ENCODE peak calls at places on chromosomes 2 and 18, in ten cellular contexts. One of them, this sample, is unnamed.

GRCh38 chr2:219018726-219019125 is 22.6 kb downstream of the CFAP65 start:
- DNase-seq in OCI-LY7: no peak
- DNase-seq in SHP77: no peak
- DNase-seq in stimulated activated naive CD4-positive, alpha-beta T cell: no peak
- DNase-seq in activated T-helper 1 cell treated with anti-CD3 and anti-CD28 coated beads, Interleukin-2, amount 50 U/mL, for 16 hours: no peak
- DNase-seq in Panc1: no peak
- DNase-seq in heart left ventricle: no peak
- DNase-seq in stimulated activated CD8-positive, alpha-beta memory T cell treated with anti-CD3 and anti-CD28 coated beads, Interleukin-12 subunit alpha, Interleukin-12 subunit beta, amount 100 ng/mL, for 4 hours: no peak
- DNase-seq in AG04449: no peak
- DNase-seq in GM06990: no peak
- DNase-seq in this sample: no peak

GRCh38 chr2:44186800-44187199 is 18.1 kb downstream of the PPM1B start:
- DNase-seq in OCI-LY7: no peak
- DNase-seq in SHP77: no peak
- DNase-seq in stimulated activated naive CD4-positive, alpha-beta T cell: no peak
- DNase-seq in activated T-helper 1 cell treated with anti-CD3 and anti-CD28 coated beads, Interleukin-2, amount 50 U/mL, for 16 hours: no peak
- DNase-seq in Panc1: no peak
- DNase-seq in heart left ventricle: no peak
- DNase-seq in stimulated activated CD8-positive, alpha-beta memory T cell treated with anti-CD3 and anti-CD28 coated beads, Interleukin-12 subunit alpha, Interleukin-12 subunit beta, amount 100 ng/mL, for 4 hours: no peak
- DNase-seq in AG04449: no peak
- DNase-seq in GM06990: no peak
- DNase-seq in this sample: no peak

GRCh38 chr2:98253461-98254073 is 92.7 kb upstream of the CNGA3 start:
- DNase-seq in OCI-LY7: no peak
- DNase-seq in SHP77: no peak
- DNase-seq in stimulated activated naive CD4-positive, alpha-beta T cell: no peak
- DNase-seq in activated T-helper 1 cell treated with anti-CD3 and anti-CD28 coated beads, Interleukin-2, amount 50 U/mL, for 16 hours: no peak
- DNase-seq in Panc1: no peak
- DNase-seq in heart left ventricle: no peak
- DNase-seq in stimulated activated CD8-positive, alpha-beta memory T cell treated with anti-CD3 and anti-CD28 coated beads, Interleukin-12 subunit alpha, Interleukin-12 subunit beta, amount 100 ng/mL, for 4 hours: no peak
- DNase-seq in AG04449: no peak
- DNase-seq in GM06990: no peak
- DNase-seq in this sample: no peak

GRCh38 chr2:236745420-236746210 is 176.0 kb downstream of the ACKR3 start:
- DNase-seq in OCI-LY7: no peak
- DNase-seq in SHP77: no peak
- DNase-seq in stimulated activated naive CD4-positive, alpha-beta T cell: no peak
- DNase-seq in activated T-helper 1 cell treated with anti-CD3 and anti-CD28 coated beads, Interleukin-2, amount 50 U/mL, for 16 hours: no peak
- DNase-seq in Panc1: no peak
- DNase-seq in heart left ventricle: no peak
- DNase-seq in stimulated activated CD8-positive, alpha-beta memory T cell treated with anti-CD3 and anti-CD28 coated beads, Interleukin-12 subunit alpha, Interleukin-12 subunit beta, amount 100 ng/mL, for 4 hours: no peak
- DNase-seq in AG04449: peak
- DNase-seq in GM06990: no peak
- DNase-seq in this sample: no peak

GRCh38 chr2:71303849-71304248 is 27.7 kb upstream of the ZNF638 start:
- DNase-seq in OCI-LY7: no peak
- DNase-seq in SHP77: no peak
- DNase-seq in stimulated activated naive CD4-positive, alpha-beta T cell: no peak
- DNase-seq in activated T-helper 1 cell treated with anti-CD3 and anti-CD28 coated beads, Interleukin-2, amount 50 U/mL, for 16 hours: no peak
- DNase-seq in Panc1: no peak
- DNase-seq in heart left ventricle: no peak
- DNase-seq in stimulated activated CD8-positive, alpha-beta memory T cell treated with anti-CD3 and anti-CD28 coated beads, Interleukin-12 subunit alpha, Interleukin-12 subunit beta, amount 100 ng/mL, for 4 hours: no peak
- DNase-seq in AG04449: no peak
- DNase-seq in GM06990: no peak
- DNase-seq in this sample: no peak

GRCh38 chr2:204950695-204951094 is 405.4 kb downstream of the PARD3B start:
- DNase-seq in OCI-LY7: no peak
- DNase-seq in SHP77: no peak
- DNase-seq in stimulated activated naive CD4-positive, alpha-beta T cell: no peak
- DNase-seq in activated T-helper 1 cell treated with anti-CD3 and anti-CD28 coated beads, Interleukin-2, amount 50 U/mL, for 16 hours: no peak
- DNase-seq in Panc1: no peak
- DNase-seq in heart left ventricle: no peak
- DNase-seq in stimulated activated CD8-positive, alpha-beta memory T cell treated with anti-CD3 and anti-CD28 coated beads, Interleukin-12 subunit alpha, Interleukin-12 subunit beta, amount 100 ng/mL, for 4 hours: no peak
- DNase-seq in AG04449: peak
- DNase-seq in GM06990: no peak
- DNase-seq in this sample: no peak

GRCh38 chr2:118588826-118589225 is 258.6 kb downstream of the EN1 start:
- DNase-seq in OCI-LY7: no peak
- DNase-seq in SHP77: no peak
- DNase-seq in stimulated activated naive CD4-positive, alpha-beta T cell: no peak
- DNase-seq in activated T-helper 1 cell treated with anti-CD3 and anti-CD28 coated beads, Interleukin-2, amount 50 U/mL, for 16 hours: no peak
- DNase-seq in Panc1: no peak
- DNase-seq in heart left ventricle: no peak
- DNase-seq in stimulated activated CD8-positive, alpha-beta memory T cell treated with anti-CD3 and anti-CD28 coated beads, Interleukin-12 subunit alpha, Interleukin-12 subunit beta, amount 100 ng/mL, for 4 hours: no peak
- DNase-seq in AG04449: no peak
- DNase-seq in GM06990: no peak
- DNase-seq in this sample: no peak

GRCh38 chr18:27270508-27270907 is 85.4 kb upstream of the CHST9 start:
- DNase-seq in OCI-LY7: no peak
- DNase-seq in SHP77: no peak
- DNase-seq in stimulated activated naive CD4-positive, alpha-beta T cell: no peak
- DNase-seq in activated T-helper 1 cell treated with anti-CD3 and anti-CD28 coated beads, Interleukin-2, amount 50 U/mL, for 16 hours: no peak
- DNase-seq in Panc1: no peak
- DNase-seq in heart left ventricle: no peak
- DNase-seq in stimulated activated CD8-positive, alpha-beta memory T cell treated with anti-CD3 and anti-CD28 coated beads, Interleukin-12 subunit alpha, Interleukin-12 subunit beta, amount 100 ng/mL, for 4 hours: no peak
- DNase-seq in AG04449: no peak
- DNase-seq in GM06990: no peak
- DNase-seq in this sample: no peak

GRCh38 chr18:12031836-12032235 is 50.5 kb downstream of the IMPA2 start:
- DNase-seq in OCI-LY7: no peak
- DNase-seq in SHP77: no peak
- DNase-seq in stimulated activated naive CD4-positive, alpha-beta T cell: no peak
- DNase-seq in activated T-helper 1 cell treated with anti-CD3 and anti-CD28 coated beads, Interleukin-2, amount 50 U/mL, for 16 hours: no peak
- DNase-seq in Panc1: no peak
- DNase-seq in heart left ventricle: peak
- DNase-seq in stimulated activated CD8-positive, alpha-beta memory T cell treated with anti-CD3 and anti-CD28 coated beads, Interleukin-12 subunit alpha, Interleukin-12 subunit beta, amount 100 ng/mL, for 4 hours: no peak
- DNase-seq in AG04449: peak
- DNase-seq in GM06990: no peak
- DNase-seq in this sample: no peak

GRCh38 chr2:35973737-35974132 is 381.8 kb upstream of the CRIM1 start:
- DNase-seq in OCI-LY7: no peak
- DNase-seq in SHP77: no peak
- DNase-seq in stimulated activated naive CD4-positive, alpha-beta T cell: no peak
- DNase-seq in activated T-helper 1 cell treated with anti-CD3 and anti-CD28 coated beads, Interleukin-2, amount 50 U/mL, for 16 hours: no peak
- DNase-seq in Panc1: no peak
- DNase-seq in heart left ventricle: peak
- DNase-seq in stimulated activated CD8-positive, alpha-beta memory T cell treated with anti-CD3 and anti-CD28 coated beads, Interleukin-12 subunit alpha, Interleukin-12 subunit beta, amount 100 ng/mL, for 4 hours: no peak
- DNase-seq in AG04449: no peak
- DNase-seq in GM06990: no peak
- DNase-seq in this sample: no peak

GRCh38 chr2:223943561-223944008 is 1.6 kb downstream of the WDFY1 start:
- DNase-seq in OCI-LY7: no peak
- DNase-seq in SHP77: no peak
- DNase-seq in stimulated activated naive CD4-positive, alpha-beta T cell: no peak
- DNase-seq in activated T-helper 1 cell treated with anti-CD3 and anti-CD28 coated beads, Interleukin-2, amount 50 U/mL, for 16 hours: no peak
- DNase-seq in Panc1: no peak
- DNase-seq in heart left ventricle: peak
- DNase-seq in stimulated activated CD8-positive, alpha-beta memory T cell treated with anti-CD3 and anti-CD28 coated beads, Interleukin-12 subunit alpha, Interleukin-12 subunit beta, amount 100 ng/mL, for 4 hours: no peak
- DNase-seq in AG04449: no peak
- DNase-seq in GM06990: no peak
- DNase-seq in this sample: no peak

GRCh38 chr18:54392621-54393023 is 34.9 kb downstream of the C18orf54 start:
- DNase-seq in OCI-LY7: peak
- DNase-seq in SHP77: peak
- DNase-seq in stimulated activated naive CD4-positive, alpha-beta T cell: peak
- DNase-seq in activated T-helper 1 cell treated with anti-CD3 and anti-CD28 coated beads, Interleukin-2, amount 50 U/mL, for 16 hours: no peak
- DNase-seq in Panc1: peak
- DNase-seq in heart left ventricle: no peak
- DNase-seq in stimulated activated CD8-positive, alpha-beta memory T cell treated with anti-CD3 and anti-CD28 coated beads, Interleukin-12 subunit alpha, Interleukin-12 subunit beta, amount 100 ng/mL, for 4 hours: no peak
- DNase-seq in AG04449: no peak
- DNase-seq in GM06990: peak
- DNase-seq in this sample: no peak

GRCh38 chr2:109182426-109182825 is 53.4 kb downstream of the SH3RF3 start:
- DNase-seq in OCI-LY7: no peak
- DNase-seq in SHP77: no peak
- DNase-seq in stimulated activated naive CD4-positive, alpha-beta T cell: no peak
- DNase-seq in activated T-helper 1 cell treated with anti-CD3 and anti-CD28 coated beads, Interleukin-2, amount 50 U/mL, for 16 hours: no peak
- DNase-seq in Panc1: no peak
- DNase-seq in heart left ventricle: no peak
- DNase-seq in stimulated activated CD8-positive, alpha-beta memory T cell treated with anti-CD3 and anti-CD28 coated beads, Interleukin-12 subunit alpha, Interleukin-12 subunit beta, amount 100 ng/mL, for 4 hours: no peak
- DNase-seq in AG04449: no peak
- DNase-seq in GM06990: no peak
- DNase-seq in this sample: no peak

GRCh38 chr18:10388380-10388779 is 66.1 kb upstream of the APCDD1 start:
- DNase-seq in OCI-LY7: no peak
- DNase-seq in SHP77: no peak
- DNase-seq in stimulated activated naive CD4-positive, alpha-beta T cell: no peak
- DNase-seq in activated T-helper 1 cell treated with anti-CD3 and anti-CD28 coated beads, Interleukin-2, amount 50 U/mL, for 16 hours: no peak
- DNase-seq in Panc1: no peak
- DNase-seq in heart left ventricle: no peak
- DNase-seq in stimulated activated CD8-positive, alpha-beta memory T cell treated with anti-CD3 and anti-CD28 coated beads, Interleukin-12 subunit alpha, Interleukin-12 subunit beta, amount 100 ng/mL, for 4 hours: no peak
- DNase-seq in AG04449: no peak
- DNase-seq in GM06990: no peak
- DNase-seq in this sample: no peak

GRCh38 chr2:170550501-170550900 is 164.6 kb upstream of the SP5 start:
- DNase-seq in OCI-LY7: no peak
- DNase-seq in SHP77: no peak
- DNase-seq in stimulated activated naive CD4-positive, alpha-beta T cell: no peak
- DNase-seq in activated T-helper 1 cell treated with anti-CD3 and anti-CD28 coated beads, Interleukin-2, amount 50 U/mL, for 16 hours: no peak
- DNase-seq in Panc1: no peak
- DNase-seq in heart left ventricle: no peak
- DNase-seq in stimulated activated CD8-positive, alpha-beta memory T cell treated with anti-CD3 and anti-CD28 coated beads, Interleukin-12 subunit alpha, Interleukin-12 subunit beta, amount 100 ng/mL, for 4 hours: no peak
- DNase-seq in AG04449: no peak
- DNase-seq in GM06990: no peak
- DNase-seq in this sample: no peak

GRCh38 chr2:134327367-134327766 is 73.5 kb downstream of the MGAT5 start:
- DNase-seq in OCI-LY7: no peak
- DNase-seq in SHP77: no peak
- DNase-seq in stimulated activated naive CD4-positive, alpha-beta T cell: no peak
- DNase-seq in activated T-helper 1 cell treated with anti-CD3 and anti-CD28 coated beads, Interleukin-2, amount 50 U/mL, for 16 hours: no peak
- DNase-seq in Panc1: no peak
- DNase-seq in heart left ventricle: no peak
- DNase-seq in stimulated activated CD8-positive, alpha-beta memory T cell treated with anti-CD3 and anti-CD28 coated beads, Interleukin-12 subunit alpha, Interleukin-12 subunit beta, amount 100 ng/mL, for 4 hours: no peak
- DNase-seq in AG04449: no peak
- DNase-seq in GM06990: no peak
- DNase-seq in this sample: no peak

GRCh38 chr2:112938904-112939303 is 27.9 kb downstream of the IL37 start:
- DNase-seq in OCI-LY7: no peak
- DNase-seq in SHP77: no peak
- DNase-seq in stimulated activated naive CD4-positive, alpha-beta T cell: no peak
- DNase-seq in activated T-helper 1 cell treated with anti-CD3 and anti-CD28 coated beads, Interleukin-2, amount 50 U/mL, for 16 hours: no peak
- DNase-seq in Panc1: no peak
- DNase-seq in heart left ventricle: no peak
- DNase-seq in stimulated activated CD8-positive, alpha-beta memory T cell treated with anti-CD3 and anti-CD28 coated beads, Interleukin-12 subunit alpha, Interleukin-12 subunit beta, amount 100 ng/mL, for 4 hours: no peak
- DNase-seq in AG04449: no peak
- DNase-seq in GM06990: no peak
- DNase-seq in this sample: no peak

GRCh38 chr18:64679121-64679520 is 530.2 kb upstream of the LINC00305 start:
- DNase-seq in OCI-LY7: no peak
- DNase-seq in SHP77: no peak
- DNase-seq in stimulated activated naive CD4-positive, alpha-beta T cell: no peak
- DNase-seq in activated T-helper 1 cell treated with anti-CD3 and anti-CD28 coated beads, Interleukin-2, amount 50 U/mL, for 16 hours: no peak
- DNase-seq in Panc1: no peak
- DNase-seq in heart left ventricle: no peak
- DNase-seq in stimulated activated CD8-positive, alpha-beta memory T cell treated with anti-CD3 and anti-CD28 coated beads, Interleukin-12 subunit alpha, Interleukin-12 subunit beta, amount 100 ng/mL, for 4 hours: no peak
- DNase-seq in AG04449: no peak
- DNase-seq in GM06990: no peak
- DNase-seq in this sample: no peak

GRCh38 chr2:168691221-168691620 is 111.2 kb upstream of the NOSTRIN start:
- DNase-seq in OCI-LY7: no peak
- DNase-seq in SHP77: no peak
- DNase-seq in stimulated activated naive CD4-positive, alpha-beta T cell: no peak
- DNase-seq in activated T-helper 1 cell treated with anti-CD3 and anti-CD28 coated beads, Interleukin-2, amount 50 U/mL, for 16 hours: no peak
- DNase-seq in Panc1: no peak
- DNase-seq in heart left ventricle: no peak
- DNase-seq in stimulated activated CD8-positive, alpha-beta memory T cell treated with anti-CD3 and anti-CD28 coated beads, Interleukin-12 subunit alpha, Interleukin-12 subunit beta, amount 100 ng/mL, for 4 hours: no peak
- DNase-seq in AG04449: no peak
- DNase-seq in GM06990: no peak
- DNase-seq in this sample: no peak

GRCh38 chr18:79917351-79918088 is 33.9 kb downstream of the SLC66A2 start:
- DNase-seq in OCI-LY7: no peak
- DNase-seq in SHP77: no peak
- DNase-seq in stimulated activated naive CD4-positive, alpha-beta T cell: no peak
- DNase-seq in activated T-helper 1 cell treated with anti-CD3 and anti-CD28 coated beads, Interleukin-2, amount 50 U/mL, for 16 hours: no peak
- DNase-seq in Panc1: no peak
- DNase-seq in heart left ventricle: no peak
- DNase-seq in stimulated activated CD8-positive, alpha-beta memory T cell treated with anti-CD3 and anti-CD28 coated beads, Interleukin-12 subunit alpha, Interleukin-12 subunit beta, amount 100 ng/mL, for 4 hours: no peak
- DNase-seq in AG04449: no peak
- DNase-seq in GM06990: no peak
- DNase-seq in this sample: no peak

GRCh38 chr2:200319587-200320337 is 13.3 kb downstream of the SPATS2L start:
- DNase-seq in OCI-LY7: no peak
- DNase-seq in SHP77: no peak
- DNase-seq in stimulated activated naive CD4-positive, alpha-beta T cell: no peak
- DNase-seq in activated T-helper 1 cell treated with anti-CD3 and anti-CD28 coated beads, Interleukin-2, amount 50 U/mL, for 16 hours: no peak
- DNase-seq in Panc1: no peak
- DNase-seq in heart left ventricle: no peak
- DNase-seq in stimulated activated CD8-positive, alpha-beta memory T cell treated with anti-CD3 and anti-CD28 coated beads, Interleukin-12 subunit alpha, Interleukin-12 subunit beta, amount 100 ng/mL, for 4 hours: no peak
- DNase-seq in AG04449: no peak
- DNase-seq in GM06990: no peak
- DNase-seq in this sample: no peak

GRCh38 chr2:144535300-144535699 is 15.4 kb upstream of the ZEB2 start:
- DNase-seq in OCI-LY7: no peak
- DNase-seq in SHP77: no peak
- DNase-seq in stimulated activated naive CD4-positive, alpha-beta T cell: no peak
- DNase-seq in activated T-helper 1 cell treated with anti-CD3 and anti-CD28 coated beads, Interleukin-2, amount 50 U/mL, for 16 hours: no peak
- DNase-seq in Panc1: no peak
- DNase-seq in heart left ventricle: no peak
- DNase-seq in stimulated activated CD8-positive, alpha-beta memory T cell treated with anti-CD3 and anti-CD28 coated beads, Interleukin-12 subunit alpha, Interleukin-12 subunit beta, amount 100 ng/mL, for 4 hours: no peak
- DNase-seq in AG04449: no peak
- DNase-seq in GM06990: no peak
- DNase-seq in this sample: no peak

GRCh38 chr2:186036862-186037449 is 298.4 kb downstream of the FSIP2 start:
- DNase-seq in OCI-LY7: no peak
- DNase-seq in SHP77: no peak
- DNase-seq in stimulated activated naive CD4-positive, alpha-beta T cell: no peak
- DNase-seq in activated T-helper 1 cell treated with anti-CD3 and anti-CD28 coated beads, Interleukin-2, amount 50 U/mL, for 16 hours: no peak
- DNase-seq in Panc1: no peak
- DNase-seq in heart left ventricle: no peak
- DNase-seq in stimulated activated CD8-positive, alpha-beta memory T cell treated with anti-CD3 and anti-CD28 coated beads, Interleukin-12 subunit alpha, Interleukin-12 subunit beta, amount 100 ng/mL, for 4 hours: no peak
- DNase-seq in AG04449: no peak
- DNase-seq in GM06990: no peak
- DNase-seq in this sample: no peak

GRCh38 chr18:60070631-60071030 is 170.8 kb downstream of the PMAIP1 start:
- DNase-seq in OCI-LY7: no peak
- DNase-seq in SHP77: no peak
- DNase-seq in stimulated activated naive CD4-positive, alpha-beta T cell: no peak
- DNase-seq in activated T-helper 1 cell treated with anti-CD3 and anti-CD28 coated beads, Interleukin-2, amount 50 U/mL, for 16 hours: no peak
- DNase-seq in Panc1: no peak
- DNase-seq in heart left ventricle: no peak
- DNase-seq in stimulated activated CD8-positive, alpha-beta memory T cell treated with anti-CD3 and anti-CD28 coated beads, Interleukin-12 subunit alpha, Interleukin-12 subunit beta, amount 100 ng/mL, for 4 hours: no peak
- DNase-seq in AG04449: no peak
- DNase-seq in GM06990: no peak
- DNase-seq in this sample: no peak

GRCh38 chr2:54722641-54723299 is 692 bp upstream of the EML6 start:
- DNase-seq in OCI-LY7: peak
- DNase-seq in SHP77: peak
- DNase-seq in stimulated activated naive CD4-positive, alpha-beta T cell: no peak
- DNase-seq in activated T-helper 1 cell treated with anti-CD3 and anti-CD28 coated beads, Interleukin-2, amount 50 U/mL, for 16 hours: no peak
- DNase-seq in Panc1: no peak
- DNase-seq in heart left ventricle: no peak
- DNase-seq in stimulated activated CD8-positive, alpha-beta memory T cell treated with anti-CD3 and anti-CD28 coated beads, Interleukin-12 subunit alpha, Interleukin-12 subunit beta, amount 100 ng/mL, for 4 hours: no peak
- DNase-seq in AG04449: no peak
- DNase-seq in GM06990: no peak
- DNase-seq in this sample: no peak

This sample was measured in GM12878.